ENCODE peak calls at places on chromosomes 3 and 15, in seven cellular contexts. B is CD8-positive, alpha-beta T cell; C is adrenal gland; Y is activated naive CD8-positive, alpha-beta T cell treated with anti-CD3 and anti-CD28 coated beads, Interleukin-2, amount 50 U/mL, for 24 hours; P is T-cell; Z is Calu3; L is A549. W is an unnamed sample.

GRCh38 chr3:128247841-128248240 is 94.6 kb downstream of the EEFSEC start:
- DNase-seq in B (no peak), C (no peak), Y (no peak), P (no peak), Z (no peak), L (no peak), W (no peak)

GRCh38 chr3:71752911-71753715 is 542 bp upstream of the GPR27 start:
- DNase-seq in B (no peak), C (no peak), Y (no peak), P (no peak), Z (no peak), L (no peak), W (no peak)

GRCh38 chr3:8629151-8630021 is 15.2 kb downstream of the SSUH2 start:
- DNase-seq in B (peak), C (peak), Y (peak), P (peak), Z (peak), L (peak), W (peak)

GRCh38 chr3:4993276-4994143 is 14.3 kb downstream of the BHLHE40 start:
- DNase-seq in B (no peak), C (no peak), Y (no peak), P (no peak), Z (no peak), L (no peak), W (no peak)

GRCh38 chr15:88049509-88049908 is 207.0 kb downstream of the NTRK3 start:
- DNase-seq in B (no peak), C (no peak), Y (no peak), P (no peak), Z (no peak), L (no peak), W (no peak)

GRCh38 chr3:43650345-43650744 is 28.5 kb upstream of the ANO10 start:
- DNase-seq in B (no peak), C (no peak), Y (no peak), P (no peak), Z (no peak), L (no peak), W (no peak)

GRCh38 chr3:141798455-141798854 is 35.2 kb downstream of the GRK7 start:
- DNase-seq in B (no peak), C (peak), Y (no peak), P (no peak), Z (no peak), L (no peak), W (no peak)

GRCh38 chr3:40337136-40338108 is 27.9 kb downstream of the EIF1B start:
- DNase-seq in B (no peak), C (no peak), Y (no peak), P (no peak), Z (no peak), L (no peak), W (no peak)

GRCh38 chr3:10557783-10558373 is 52.5 kb upstream of the ATP2B2 start:
- DNase-seq in B (no peak), C (peak), Y (no peak), P (no peak), Z (no peak), L (peak), W (no peak)

GRCh38 chr15:68149059-68149458 is 56.1 kb downstream of the CALML4 start:
- DNase-seq in B (no peak), C (no peak), Y (no peak), P (no peak), Z (no peak), L (no peak), W (no peak)

GRCh38 chr15:31275331-31276262 is 51.0 kb upstream of the KLF13 start:
- DNase-seq in B (no peak), C (no peak), Y (no peak), P (no peak), Z (no peak), L (no peak), W (no peak)

GRCh38 chr3:195254454-195255175 is 16.3 kb downstream of the XXYLT1 start:
- DNase-seq in B (no peak), C (no peak), Y (no peak), P (no peak), Z (no peak), L (no peak), W (no peak)

GRCh38 chr3:128922804-128923459 is 43.5 kb downstream of the ACAD9 start:
- DNase-seq in B (peak), C (no peak), Y (peak), P (peak), Z (no peak), L (no peak), W (no peak)

GRCh38 chr15:50128266-50128665 is 9.2 kb upstream of the ATP8B4 start:
- DNase-seq in B (no peak), C (peak), Y (no peak), P (no peak), Z (no peak), L (peak), W (peak)

GRCh38 chr15:49696441-49696840 is 75.6 kb downstream of the DTWD1 start:
- DNase-seq in B (no peak), C (no peak), Y (no peak), P (no peak), Z (no peak), L (no peak), W (no peak)

GRCh38 chr3:46923559-46924350 is 46.2 kb downstream of the PTH1R start:
- DNase-seq in B (no peak), C (no peak), Y (no peak), P (no peak), Z (peak), L (peak), W (peak)

GRCh38 chr3:30042274-30042859 is 564.0 kb upstream of the TGFBR2 start:
- DNase-seq in B (peak), C (peak), Y (peak), P (peak), Z (peak), L (peak), W (peak)

GRCh38 chr3:181103605-181104004 is 114.1 kb upstream of the DNAJC19 start:
- DNase-seq in B (no peak), C (no peak), Y (peak), P (no peak), Z (peak), L (peak), W (peak)

GRCh38 chr15:74156678-74157411 is 16.7 kb upstream of the ISLR start:
- DNase-seq in B (no peak), C (no peak), Y (no peak), P (no peak), Z (no peak), L (no peak), W (peak)

GRCh38 chr3:14263317-14264005 is 84.8 kb downstream of the LSM3 start:
- DNase-seq in B (no peak), C (no peak), Y (no peak), P (no peak), Z (no peak), L (no peak), W (no peak)

GRCh38 chr3:61005591-61005990 is 245.7 kb downstream of the FHIT start:
- DNase-seq in B (no peak), C (no peak), Y (no peak), P (no peak), Z (no peak), L (no peak), W (no peak)

GRCh38 chr3:123445702-123446101 is 3.2 kb downstream of the ADCY5 start:
- DNase-seq in B (no peak), C (no peak), Y (no peak), P (no peak), Z (no peak), L (no peak), W (no peak)

GRCh38 chr3:129230311-129231019 is 18.9 kb upstream of the COPG1 start:
- DNase-seq in B (no peak), C (peak), Y (peak), P (no peak), Z (peak), L (peak), W (peak)

GRCh38 chr3:12957334-12957733 is 115.9 kb downstream of the IQSEC1 start:
- DNase-seq in B (no peak), C (no peak), Y (no peak), P (no peak), Z (no peak), L (no peak), W (no peak)

GRCh38 chr3:182364723-182365650 is 428.3 kb upstream of the ATP11B start:
- DNase-seq in B (no peak), C (no peak), Y (no peak), P (no peak), Z (peak), L (no peak), W (no peak)

GRCh38 chr15:52103217-52104207 is 9.1 kb downstream of the BCL2L10 start:
- DNase-seq in B (no peak), C (peak), Y (no peak), P (no peak), Z (peak), L (peak), W (peak)

GRCh38 chr15:65393557-65393956 is 15.8 kb upstream of the IGDCC3 start:
- DNase-seq in B (no peak), C (no peak), Y (no peak), P (no peak), Z (no peak), L (no peak), W (no peak)

GRCh38 chr3:71341721-71342120 is 241.8 kb downstream of the FOXP1 start:
- DNase-seq in B (no peak), C (no peak), Y (no peak), P (no peak), Z (no peak), L (no peak), W (no peak)

GRCh38 chr3:122005033-122005565 is 16.9 kb downstream of the ILDR1 start:
- DNase-seq in B (no peak), C (no peak), Y (peak), P (no peak), Z (no peak), L (no peak), W (peak)

GRCh38 chr15:68299436-68299835 is 21.9 kb downstream of the FEM1B start:
- DNase-seq in B (no peak), C (peak), Y (no peak), P (no peak), Z (no peak), L (no peak), W (no peak)

GRCh38 chr15:43985976-43986375 is 159.2 kb downstream of the WDR76 start:
- DNase-seq in B (no peak), C (no peak), Y (no peak), P (no peak), Z (no peak), L (no peak), W (no peak)

GRCh38 chr3:1971780-1972179 is 126.9 kb upstream of the CNTN4 start:
- DNase-seq in B (no peak), C (no peak), Y (no peak), P (no peak), Z (no peak), L (no peak), W (no peak)

GRCh38 chr3:95319921-95320494 is 1257.1 kb downstream of the NSUN3 start:
- DNase-seq in B (no peak), C (no peak), Y (no peak), P (no peak), Z (no peak), L (no peak), W (no peak)